ENCODE peak calls at places on chromosomes 12 and 14, in five cellular contexts. R is WTC11; U is neural progenitor cell; D is fibroblast of villous mesenchyme; J is CD8-positive, alpha-beta T cell. E is an unnamed sample.

GRCh38 chr14:100903672-100904185 is at the start of gene RTL1:
- DNase-seq in U (no peak), R (no peak), D (no peak), J (no peak), E (no peak)

GRCh38 chr12:88553941-88554658 is 26.2 kb downstream of the KITLG start:
- DNase-seq in D (peak), U (peak), R (no peak), J (no peak), E (no peak)

GRCh38 chr14:90757452-90757851 is 58.8 kb downstream of the TTC7B start:
- DNase-seq in J (no peak), U (no peak), D (no peak), R (no peak), E (no peak)

GRCh38 chr12:19489168-19489567 is 49.9 kb downstream of the AEBP2 start:
- DNase-seq in U (no peak), J (no peak), D (no peak), R (no peak), E (no peak)

GRCh38 chr14:104787736-104788532 is 7.6 kb downstream of the AKT1 start:
- DNase-seq in J (no peak), R (no peak), U (no peak), D (no peak), E (no peak)

GRCh38 chr12:121805800-121806555 is 2.2 kb downstream of the SETD1B start:
- DNase-seq in D (no peak), J (peak), U (no peak), R (no peak), E (no peak)

GRCh38 chr12:2099595-2099994 is 46.8 kb downstream of the CACNA1C start:
- DNase-seq in J (no peak), D (no peak), U (no peak), R (no peak), E (no peak)

GRCh38 chr14:92900660-92901059 is 22.3 kb upstream of the CHGA start:
- DNase-seq in J (no peak), U (no peak), R (no peak), D (no peak), E (no peak)

GRCh38 chr12:92134638-92135274 is 10.9 kb downstream of the BTG1 start:
- DNase-seq in R (no peak), D (no peak), J (no peak), U (no peak), E (no peak)

GRCh38 chr12:34291426-34291901 is 269.2 kb downstream of the ALG10 start:
- DNase-seq in D (no peak), U (no peak), R (no peak), J (no peak), E (no peak)

GRCh38 chr14:37469650-37470049 is 125.4 kb downstream of the FOXA1 start:
- DNase-seq in U (no peak), R (no peak), J (no peak), D (no peak), E (no peak)

GRCh38 chr12:122137681-122138080 is 36.3 kb downstream of the IL31 start:
- DNase-seq in D (no peak), U (peak), R (peak), J (no peak), E (no peak)

GRCh38 chr12:6697584-6698351 is 2.8 kb downstream of the PIANP start:
- DNase-seq in J (peak), D (peak), R (peak), U (peak), E (no peak)

GRCh38 chr12:122067966-122068365 is 10.6 kb upstream of the MLXIP start:
- DNase-seq in J (peak), R (no peak), U (no peak), D (peak), E (no peak)

GRCh38 chr12:75560167-75560566 is 48.8 kb upstream of the KRR1 start:
- DNase-seq in J (no peak), R (no peak), U (no peak), D (peak), E (no peak)

GRCh38 chr12:122080149-122081107 is 1.9 kb downstream of the MLXIP start:
- DNase-seq in J (no peak), U (peak), D (peak), R (no peak), E (no peak)

GRCh38 chr12:6444704-6445688 is at the start of gene CD27:
- DNase-seq in J (peak), R (peak), D (no peak), U (no peak), E (no peak)

GRCh38 chr12:26938660-26939185 is 453 bp downstream of the FGFR1OP2 start:
- DNase-seq in U (no peak), J (no peak), R (no peak), D (no peak), E (no peak)

GRCh38 chr14:54709867-54710266 is 142.9 kb downstream of the SAMD4A start:
- DNase-seq in D (no peak), J (no peak), U (no peak), R (no peak), E (no peak)

GRCh38 chr12:130147875-130148596 is 14.2 kb upstream of the FZD10 start:
- DNase-seq in U (no peak), D (no peak), J (no peak), R (no peak), E (no peak)

GRCh38 chr12:86256169-86256568 is at the start of gene MGAT4C:
- DNase-seq in J (no peak), U (peak), D (no peak), R (no peak), E (no peak)

GRCh38 chr12:46439793-46440511 is 67.4 kb upstream of the SLC38A2 start:
- DNase-seq in U (no peak), R (no peak), D (peak), J (no peak), E (no peak)

GRCh38 chr14:31230559-31230958 is 23.0 kb upstream of the HECTD1 start:
- DNase-seq in R (no peak), J (no peak), U (no peak), D (no peak), E (no peak)

GRCh38 chr14:37592288-37593274 is 2.5 kb downstream of the FOXA1 start:
- DNase-seq in J (no peak), R (peak), U (peak), D (no peak), E (no peak)

GRCh38 chr12:26303418-26303817 is 108.0 kb downstream of the SSPN start:
- DNase-seq in U (no peak), J (no peak), D (no peak), R (no peak), E (no peak)

GRCh38 chr12:5808956-5809355 is 136.1 kb downstream of the ANO2 start:
- DNase-seq in J (no peak), R (no peak), D (peak), U (no peak), E (no peak)

GRCh38 chr12:93200291-93200917 is 177.3 kb upstream of the NUDT4 start:
- DNase-seq in U (no peak), D (peak), R (no peak), J (no peak), E (no peak)

GRCh38 chr12:7092229-7092985 is at the start of gene C1R:
- DNase-seq in J (peak), R (peak), U (peak), D (peak), E (peak)

GRCh38 chr12:1820191-1820599 is at the start of gene LRTM2:
- DNase-seq in D (no peak), R (no peak), U (no peak), J (no peak), E (no peak)

GRCh38 chr14:65354715-65355114 is 57.8 kb upstream of the FUT8 start:
- DNase-seq in D (no peak), R (no peak), U (no peak), J (no peak), E (no peak)

GRCh38 chr14:102777711-102778615 is 714 bp downstream of the TRAF3 start:
- DNase-seq in J (peak), R (no peak), U (peak), D (peak), E (no peak)

GRCh38 chr12:69189378-69189978 is 49.9 kb upstream of the CPSF6 start:
- DNase-seq in U (peak), D (no peak), J (no peak), R (no peak), E (no peak)

GRCh38 chr12:78096909-78097597 is 266.4 kb downstream of the NAV3 start:
- DNase-seq in U (no peak), R (no peak), D (peak), J (no peak), E (no peak)

GRCh38 chr14:23381871-23382270 is 5.0 kb downstream of the CMTM5 start:
- DNase-seq in D (no peak), R (no peak), J (no peak), U (no peak), E (no peak)

GRCh38 chr12:50043308-50043707 is 14.1 kb upstream of the ASIC1 start:
- DNase-seq in U (no peak), J (no peak), D (no peak), R (no peak), E (no peak)

GRCh38 chr12:6696690-6697583 is 3.7 kb downstream of the PIANP start:
- DNase-seq in J (no peak), R (no peak), D (no peak), U (no peak), E (no peak)

GRCh38 chr12:84497819-84498218 is 414.8 kb downstream of the SLC6A15 start:
- DNase-seq in R (no peak), J (no peak), D (peak), U (peak), E (no peak)
- TF ChIP-seq CTCF in R (no peak), J (no peak), D (peak), U (peak), E (peak)

DNA sequence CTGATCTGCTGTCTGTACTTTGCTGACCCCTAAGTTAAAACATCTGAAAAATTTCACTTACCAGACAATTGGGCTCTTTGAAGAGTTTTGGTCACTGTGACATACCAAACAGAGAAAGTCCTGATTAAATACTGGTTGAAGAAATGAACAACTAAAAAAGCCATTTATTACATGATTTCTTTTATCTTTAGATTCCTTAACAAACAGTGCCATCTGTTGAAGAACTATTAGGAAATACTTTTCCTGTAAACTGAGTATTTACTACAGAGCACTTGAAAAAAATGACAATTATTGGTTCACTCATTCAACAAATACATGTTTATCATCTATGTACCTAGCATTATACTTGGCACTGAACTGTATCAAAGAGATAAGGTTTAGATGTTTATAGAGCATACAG is 6.5 kb upstream of the WASHC4 start:
- DNase-seq in D (peak), U (no peak), J (no peak), R (no peak), E (no peak)
- TF ChIP-seq CTCF in D (no peak), U (peak), J (no peak), R (no peak), E (peak)

GRCh38 chr14:96938946-96939345 is 141.8 kb downstream of the VRK1 start:
- DNase-seq in J (no peak), D (no peak), U (peak), R (peak), E (no peak)
- TF ChIP-seq CTCF in J (no peak), D (no peak), U (peak), R (peak), E (peak)

DNA sequence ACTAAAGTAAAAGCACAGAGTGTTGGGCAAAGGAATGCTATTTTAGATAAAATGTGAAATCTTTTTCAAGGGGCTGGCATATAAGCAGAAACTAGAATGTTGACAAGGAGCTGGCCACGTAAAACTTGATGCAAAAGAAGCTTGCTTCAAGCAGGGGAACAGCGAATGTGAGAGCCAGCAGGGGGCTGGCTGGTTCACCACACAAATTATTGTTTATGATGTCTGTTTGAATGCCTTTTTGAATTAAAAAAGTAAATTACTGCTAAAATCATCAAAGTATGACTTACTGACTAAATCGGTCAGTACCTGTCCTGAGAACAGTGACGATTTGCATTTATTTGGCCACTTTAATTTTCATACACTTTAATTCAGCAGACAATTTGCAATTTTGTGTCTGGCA is 38.9 kb upstream of the TMTC2 start:
- DNase-seq in D (no peak), J (no peak), U (no peak), R (no peak), E (no peak)
- TF ChIP-seq CTCF in D (no peak), J (no peak), U (no peak), R (no peak), E (no peak)

GRCh38 chr12:52327830-52328500 is 6.8 kb upstream of the KRT83 start:
- DNase-seq in U (no peak), R (no peak), D (no peak), J (no peak), E (no peak)
- TF ChIP-seq CTCF in U (no peak), R (no peak), D (no peak), J (no peak), E (no peak)

GRCh38 chr14:80607430-80608200 is 333.9 kb downstream of the CEP128 start:
- DNase-seq in J (no peak), D (peak), U (no peak), R (no peak), E (no peak)
- TF ChIP-seq CTCF in J (no peak), D (no peak), U (no peak), R (no peak), E (no peak)

GRCh38 chr14:66745078-66745477 is 237.1 kb downstream of the GPHN start:
- DNase-seq in J (no peak), D (no peak), U (no peak), R (no peak), E (no peak)

GRCh38 chr14:66752109-66752508 is 244.2 kb downstream of the GPHN start:
- DNase-seq in D (no peak), U (peak), R (no peak), J (no peak), E (no peak)

GRCh38 chr14:66746316-66747006 is 238.5 kb downstream of the GPHN start:
- DNase-seq in D (peak), J (no peak), U (peak), R (no peak), E (no peak)
- TF ChIP-seq CTCF in D (peak), J (no peak), U (peak), R (peak), E (peak)

GRCh38 chr14:39102969-39103957 is at the start of gene SEC23A:
- DNase-seq in J (peak), U (peak), D (peak), R (peak), E (peak)
- TF ChIP-seq CTCF in J (no peak), U (peak), D (no peak), R (no peak), E (no peak)

GRCh38 chr12:113221181-113221996 is at the start of gene TPCN1:
- DNase-seq in D (peak), U (peak), J (peak), R (peak), E (peak)
- TF ChIP-seq CTCF in D (no peak), U (peak), J (no peak), R (no peak), E (no peak)

E was measured in D721Med.